ENCODE peak calls at places on chromosome 11, in nine cellular contexts. K, A, Q, E, Y, I, Z, W and H are unnamed samples.

GRCh38 chr11:72228229-72228843 is 3.8 kb downstream of the INPPL1 start:
- DNase-seq in K (no peak), A (no peak), Q (no peak), E (no peak), Y (no peak), I (no peak), Z (no peak), W (no peak), H (no peak)

GRCh38 chr11:2752923-2753322 is 53.1 kb upstream of the KCNQ1OT1 start:
- DNase-seq in K (peak), A (no peak), Q (no peak), E (no peak), Y (no peak), I (no peak), Z (no peak), W (no peak), H (peak)

GRCh38 chr11:2579315-2580060 is 120.3 kb downstream of the KCNQ1OT1 start:
- DNase-seq in K (no peak), A (no peak), Q (no peak), E (no peak), Y (no peak), I (no peak), Z (no peak), W (no peak), H (no peak)

GRCh38 chr11:17607083-17607429 is 60.0 kb downstream of the OTOG start:
- DNase-seq in K (no peak), A (no peak), Q (no peak), E (no peak), Y (no peak), I (no peak), Z (no peak), W (no peak), H (no peak)

GRCh38 chr11:119427279-119427678 is 4.3 kb upstream of the THY1 start:
- DNase-seq in K (no peak), A (no peak), Q (no peak), E (no peak), Y (no peak), I (no peak), Z (no peak), W (no peak), H (no peak)

GRCh38 chr11:8717544-8717875 is 34.9 kb downstream of the RPL27A start:
- DNase-seq in K (no peak), A (no peak), Q (peak), E (no peak), Y (no peak), I (no peak), Z (no peak), W (no peak), H (no peak)

GRCh38 chr11:112235750-112236390 is 9.6 kb downstream of the PTS start:
- DNase-seq in K (no peak), A (no peak), Q (no peak), E (no peak), Y (no peak), I (no peak), Z (no peak), W (no peak), H (no peak)

GRCh38 chr11:79419120-79419519 is 21.7 kb downstream of the TENM4 start:
- DNase-seq in K (peak), A (no peak), Q (no peak), E (no peak), Y (no peak), I (no peak), Z (no peak), W (no peak), H (peak)

GRCh38 chr11:60485987-60486386 is 6.6 kb upstream of the MS4A12 start:
- DNase-seq in K (no peak), A (no peak), Q (no peak), E (no peak), Y (peak), I (no peak), Z (peak), W (peak), H (no peak)

GRCh38 chr11:86537541-86538222 is 134.7 kb downstream of the ME3 start:
- DNase-seq in K (peak), A (no peak), Q (no peak), E (no peak), Y (no peak), I (no peak), Z (no peak), W (no peak), H (peak)

GRCh38 chr11:2511421-2512369 is 66.9 kb downstream of the KCNQ1 start:
- DNase-seq in K (no peak), A (no peak), Q (no peak), E (no peak), Y (no peak), I (peak), Z (no peak), W (no peak), H (no peak)

GRCh38 chr11:111444040-111444439 is 65.0 kb upstream of the POU2AF1 start:
- DNase-seq in K (no peak), A (no peak), Q (no peak), E (no peak), Y (no peak), I (no peak), Z (peak), W (no peak), H (no peak)

GRCh38 chr11:126332221-126332711 is 23.2 kb upstream of the ST3GAL4 start:
- DNase-seq in K (peak), A (no peak), Q (peak), E (no peak), Y (no peak), I (peak), Z (no peak), W (no peak), H (peak)

GRCh38 chr11:3022300-3022967 is 30.3 kb upstream of the NAP1L4 start:
- DNase-seq in K (peak), A (no peak), Q (no peak), E (no peak), Y (peak), I (peak), Z (no peak), W (no peak), H (peak)

GRCh38 chr11:108117746-108118371 is 3.5 kb upstream of the ACAT1 start:
- DNase-seq in K (peak), A (no peak), Q (peak), E (no peak), Y (peak), I (peak), Z (peak), W (no peak), H (peak)